ENCODE peak calls at places on chromosome 22, in six cellular contexts. M is PC-3; D is adrenal gland; L is IMR-90; K is psoas muscle; Y is effector memory CD4-positive, alpha-beta T cell. I is an unnamed sample.

GRCh38 chr22:48490513-48491411 is 1336.9 kb downstream of the BRD1 start:
- DNase-seq in M (no peak), D (no peak), L (no peak), K (no peak), Y (no peak), I (no peak)

GRCh38 chr22:49447837-49448236 is 379.8 kb downstream of the BRD1 start:
- DNase-seq in M (no peak), D (no peak), L (no peak), K (no peak), Y (no peak), I (no peak)

GRCh38 chr22:39277135-39277607 is 32.4 kb upstream of the PDGFB start:
- DNase-seq in M (peak; percentile 73), D (no peak), L (peak; percentile 92), K (no peak), Y (no peak), I (no peak)

GRCh38 chr22:23856721-23857605 is 712 bp upstream of the SLC2A11 start:
- DNase-seq in M (no peak), D (peak; percentile 74), L (peak; percentile 46), K (peak; percentile 55), Y (no peak), I (no peak)

GRCh38 chr22:24284747-24285203 is 14.1 kb downstream of the SPECC1L start:
- DNase-seq in M (peak; percentile 30), D (no peak), L (peak; percentile 53), K (no peak), Y (no peak), I (no peak)

GRCh38 chr22:24363243-24363642 is 64.2 kb upstream of the ADORA2A start:
- DNase-seq in M (no peak), D (no peak), L (no peak), K (no peak), Y (no peak), I (no peak)

GRCh38 chr22:19932367-19933206 is 9.0 kb upstream of the COMT start:
- DNase-seq in M (no peak), D (peak; percentile 69), L (no peak), K (no peak), Y (no peak), I (no peak)

GRCh38 chr22:49767355-49768062 is 60.2 kb downstream of the BRD1 start:
- DNase-seq in M (peak; percentile 59), D (peak; percentile 51), L (peak; percentile 57), K (peak; percentile 14), Y (no peak), I (peak; percentile 40)

GRCh38 chr22:33726294-33726711 is 194.0 kb downstream of the LARGE1 start:
- DNase-seq in M (peak; percentile 26), D (peak; percentile 57), L (peak; percentile 85), K (no peak), Y (no peak), I (no peak)

GRCh38 chr22:21642584-21643448 is 714 bp downstream of the SDF2L1 start:
- DNase-seq in M (peak; percentile 69), D (peak; percentile 70), L (peak; percentile 44), K (peak; percentile 33), Y (no peak), I (peak; percentile 77)

GRCh38 chr22:24510694-24511625 is 15.8 kb downstream of the UPB1 start:
- DNase-seq in M (no peak), D (peak; percentile 71), L (peak; percentile 68), K (no peak), Y (no peak), I (no peak)

GRCh38 chr22:49086606-49087157 is 741.0 kb downstream of the BRD1 start:
- DNase-seq in M (no peak), D (no peak), L (no peak), K (no peak), Y (no peak), I (no peak)

GRCh38 chr22:28015676-28016601 is 96.9 kb upstream of the PITPNB start:
- DNase-seq in M (no peak), D (peak; percentile 76), L (no peak), K (peak; percentile 13), Y (no peak), I (no peak)

GRCh38 chr22:28018461-28018927 is 99.4 kb upstream of the PITPNB start:
- DNase-seq in M (no peak), D (peak; percentile 46), L (no peak), K (peak; percentile 6), Y (no peak), I (peak; percentile 59)

GRCh38 chr22:28017558-28017820 is 98.4 kb upstream of the PITPNB start:
- DNase-seq in M (no peak), D (no peak), L (no peak), K (no peak), Y (no peak), I (no peak)

GRCh38 chr22:28017859-28018258 is 98.8 kb upstream of the PITPNB start:
- DNase-seq in M (no peak), D (peak; percentile 51), L (no peak), K (peak; percentile 10), Y (no peak), I (no peak)

GRCh38 chr22:28016781-28017557 is 97.9 kb upstream of the PITPNB start:
- DNase-seq in M (no peak), D (peak; percentile 50), L (no peak), K (peak; percentile 8), Y (no peak), I (no peak)
- H3K27ac ChIP-seq in M (no peak overlapping the region), D (no peak overlapping the region), L (no peak overlapping the region), K (no peak overlapping the region), Y (no peak overlapping the region), I (no peak overlapping the region)

GRCh38 chr22:42632096-42632495 is 8.3 kb downstream of the ATP5MGL start:
- DNase-seq in M (no peak), D (no peak), L (no peak), K (no peak), Y (no peak), I (no peak)
- H3K27ac ChIP-seq in M (no peak overlapping the region), D (no peak overlapping the region), L (no peak overlapping the region), K (no peak overlapping the region), Y (no peak overlapping the region), I (no peak overlapping the region)

GRCh38 chr22:31240011-31240410 is 27.9 kb downstream of the LIMK2 start:
- DNase-seq in M (no peak), D (no peak), L (peak; percentile 63), K (no peak), Y (no peak), I (no peak)

GRCh38 chr22:31241936-31242335 is 29.8 kb downstream of the LIMK2 start:
- DNase-seq in M (no peak), D (no peak), L (peak; percentile 90), K (no peak), Y (no peak), I (no peak)

GRCh38 chr22:31235076-31235475 is 23.0 kb downstream of the LIMK2 start:
- DNase-seq in M (no peak), D (no peak), L (no peak), K (no peak), Y (no peak), I (no peak)

GRCh38 chr22:31241200-31241599 is 29.1 kb downstream of the LIMK2 start:
- DNase-seq in M (no peak), D (no peak), L (peak; percentile 26), K (no peak), Y (no peak), I (no peak)

DNA sequence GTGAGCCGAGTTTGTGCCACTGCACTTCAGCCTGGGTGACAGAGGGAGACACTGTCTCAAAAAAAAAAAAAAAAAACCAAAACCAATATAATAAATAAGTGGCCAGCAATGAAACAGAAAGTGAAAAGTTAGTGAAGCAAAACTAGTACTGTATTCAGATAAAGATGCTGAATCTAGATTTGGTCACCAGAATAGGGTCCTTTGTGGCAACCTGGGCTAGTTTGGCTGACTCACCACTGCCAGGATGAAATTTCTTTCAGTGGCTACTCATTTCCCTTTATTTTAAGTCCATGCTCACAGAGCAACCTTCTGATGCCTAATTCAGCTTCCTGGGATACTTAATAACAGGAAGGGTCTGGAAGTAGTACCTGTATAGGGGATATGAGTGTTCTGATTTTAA is 26.0 kb downstream of the LIMK2 start:
- DNase-seq in M (peak; percentile 3), D (no peak), L (no peak), K (no peak), Y (no peak), I (no peak)
- H3K27ac ChIP-seq in M (no peak overlapping the region), D (no peak overlapping the region), L (no peak overlapping the region), K (no peak overlapping the region), Y (no peak overlapping the region), I (no peak overlapping the region)

DNA sequence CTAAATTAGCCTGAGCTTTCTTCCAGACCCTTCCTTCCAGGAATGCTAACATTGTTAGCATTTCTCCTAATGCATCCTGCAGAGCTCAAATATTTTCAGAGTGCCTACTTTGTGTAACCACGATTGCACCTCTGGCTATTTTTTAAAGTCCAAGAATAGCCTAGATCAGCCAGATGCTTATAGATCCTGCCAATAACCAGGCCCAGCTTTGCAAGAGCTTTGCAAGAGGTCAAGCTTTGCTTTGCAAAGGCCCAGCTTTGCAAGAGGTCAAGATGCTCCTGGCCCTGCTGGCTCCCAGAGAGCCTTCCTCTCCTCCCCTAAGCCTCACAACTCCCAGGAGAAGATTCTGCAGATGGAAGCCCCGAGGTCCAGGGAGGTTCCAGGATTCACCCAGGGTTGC is 491.8 kb downstream of the MN1 start:
- DNase-seq in M (no peak), D (no peak), L (no peak), K (no peak), Y (no peak), I (no peak)
- H3K27ac ChIP-seq in M (no peak overlapping the region), D (no peak overlapping the region), L (no peak overlapping the region), K (no peak overlapping the region), Y (no peak overlapping the region), I (no peak overlapping the region)

DNA sequence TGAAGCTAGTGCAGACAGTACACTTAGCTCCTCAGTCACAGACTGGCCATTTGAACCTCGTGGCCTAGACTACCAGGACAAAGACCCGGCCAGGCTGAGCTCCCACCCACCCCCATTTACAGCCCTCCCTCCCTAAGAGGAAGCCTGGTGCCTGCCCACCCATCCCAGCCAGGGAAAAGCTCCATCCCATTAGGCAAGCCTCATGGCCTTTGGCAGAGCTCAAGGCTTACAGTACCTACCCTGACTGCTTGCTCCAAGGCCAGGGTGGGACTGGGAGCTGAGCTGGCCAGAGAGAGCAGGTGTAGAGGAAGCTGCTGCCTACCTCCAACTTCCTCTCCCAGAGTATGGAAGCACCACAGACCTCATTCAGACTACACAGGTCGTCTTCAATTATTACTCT is 7.5 kb downstream of the PIK3IP1 start:
- DNase-seq in M (no peak), D (peak; percentile 51), L (no peak), K (no peak), Y (no peak), I (no peak)
- H3K27ac ChIP-seq in M (no peak overlapping the region), D (no peak overlapping the region), L (no peak overlapping the region), K (no peak overlapping the region), Y (peak overlapping the region; percentile 71), I (peak overlapping the region; percentile 30)

DNA sequence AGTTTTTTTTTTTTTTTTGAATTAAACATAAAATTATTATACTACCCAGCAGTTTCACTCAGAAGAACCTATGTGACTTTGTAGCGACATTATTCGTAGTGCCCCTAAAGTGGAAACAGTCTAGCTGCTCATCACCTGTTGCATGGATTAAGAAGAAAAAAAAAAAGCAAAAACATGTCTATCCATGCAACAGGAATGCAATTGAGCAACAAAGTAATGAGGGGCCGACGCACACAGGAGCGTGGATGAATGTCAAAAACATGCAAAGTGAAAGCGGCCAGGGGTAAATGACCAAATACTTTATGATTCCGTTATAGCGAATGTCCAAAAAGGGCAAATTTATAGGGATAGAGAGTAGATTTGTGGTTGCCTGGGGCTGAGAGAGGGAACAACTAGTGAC is 16.3 kb downstream of the MYO18B start:
- DNase-seq in M (no peak), D (no peak), L (no peak), K (no peak), Y (no peak), I (no peak)
- H3K27ac ChIP-seq in M (no peak overlapping the region), D (no peak overlapping the region), L (no peak overlapping the region), K (peak overlapping the region; percentile 92), Y (no peak overlapping the region), I (no peak overlapping the region)